ENCODE peak calls at places on chromosome 14, in six cellular contexts. X is psoas muscle, W is GM23338, D is transverse colon, C is thoracic aorta, U is upper lobe of right lung. A is an unnamed sample.

GRCh38 chr14:68367444-68368014 is 425.3 kb downstream of the ZFP36L1 start:
- DNase-seq in X (no peak), W (no peak), D (no peak), C (no peak), U (no peak), A (no peak)

GRCh38 chr14:92456215-92457017 is 57.2 kb upstream of the RIN3 start:
- DNase-seq in X (peak; percentile 53), W (peak; percentile 87), D (peak; percentile 35), C (no peak), U (peak; percentile 81), A (no peak)

GRCh38 chr14:104377256-104377655 is 202.3 kb upstream of the C14orf180 start:
- DNase-seq in X (no peak), W (no peak), D (no peak), C (no peak), U (no peak), A (no peak)

GRCh38 chr14:22088614-22089359 is 415.2 kb upstream of the OR4E1 start:
- DNase-seq in X (no peak), W (no peak), D (no peak), C (no peak), U (no peak), A (no peak)

GRCh38 chr14:104265918-104266642 is 127.7 kb downstream of the KIF26A start:
- DNase-seq in X (no peak), W (no peak), D (no peak), C (no peak), U (peak; percentile 43), A (peak; percentile 44)

GRCh38 chr14:50331596-50331995 is 19.5 kb downstream of the DMAC2L start:
- DNase-seq in X (no peak), W (no peak), D (no peak), C (no peak), U (no peak), A (no peak)

GRCh38 chr14:24982472-24983155 is 67.3 kb downstream of the STXBP6 start:
- DNase-seq in X (no peak), W (no peak), D (no peak), C (no peak), U (no peak), A (no peak)

GRCh38 chr14:101504096-101504948 is 57.0 kb upstream of the DIO3 start:
- DNase-seq in X (no peak), W (no peak), D (peak; percentile 1), C (no peak), U (peak; percentile 59), A (no peak)

GRCh38 chr14:104163541-104163940 is 25.2 kb downstream of the KIF26A start:
- DNase-seq in X (no peak), W (no peak), D (no peak), C (no peak), U (no peak), A (no peak)

GRCh38 chr14:65832431-65833253 is 420.1 kb downstream of the FUT8 start:
- DNase-seq in X (no peak), W (peak; percentile 51), D (no peak), C (no peak), U (no peak), A (no peak)

GRCh38 chr14:68937790-68938514 is 41.1 kb downstream of the ACTN1 start:
- DNase-seq in X (no peak), W (peak; percentile 63), D (peak; percentile 80), C (no peak), U (no peak), A (peak; percentile 83)

GRCh38 chr14:69539631-69540410 is 34.9 kb downstream of the CCDC177 start:
- DNase-seq in X (peak; percentile 41), W (no peak), D (peak; percentile 21), C (no peak), U (peak; percentile 88), A (no peak)

GRCh38 chr14:22801716-22802115 is 13.5 kb downstream of the SLC7A7 start:
- DNase-seq in X (no peak), W (no peak), D (no peak), C (no peak), U (no peak), A (no peak)

GRCh38 chr14:24196071-24197061 is 1.1 kb upstream of the TM9SF1 start:
- DNase-seq in X (no peak), W (peak; percentile 57), D (no peak), C (no peak), U (no peak), A (no peak)

GRCh38 chr14:90132821-90133570 is 71.2 kb downstream of the KCNK13 start:
- DNase-seq in X (no peak), W (no peak), D (no peak), C (no peak), U (no peak), A (no peak)

GRCh38 chr14:21307641-21308040 is 27.8 kb downstream of the RPGRIP1 start:
- DNase-seq in X (no peak), W (no peak), D (no peak), C (no peak), U (no peak), A (no peak)

GRCh38 chr14:91911474-91912032 is 35.9 kb downstream of the FBLN5 start:
- DNase-seq in X (no peak), W (peak; percentile 88), D (peak; percentile 37), C (no peak), U (no peak), A (no peak)

GRCh38 chr14:38257500-38257899 is 1.6 kb upstream of the CLEC14A start:
- DNase-seq in X (no peak), W (no peak), D (no peak), C (no peak), U (no peak), A (no peak)

GRCh38 chr14:65866906-65867305 is 454.4 kb downstream of the FUT8 start:
- DNase-seq in X (no peak), W (no peak), D (peak; percentile 12), C (no peak), U (no peak), A (peak; percentile 10)

GRCh38 chr14:34685819-34686428 is 28.5 kb downstream of the CFL2 start:
- DNase-seq in X (no peak), W (peak; percentile 42), D (no peak), C (no peak), U (no peak), A (no peak)

GRCh38 chr14:100761481-100761880 is 34.8 kb downstream of the DLK1 start:
- DNase-seq in X (no peak), W (no peak), D (no peak), C (no peak), U (no peak), A (no peak)

GRCh38 chr14:88866305-88866704 is 41.9 kb downstream of the TTC8 start:
- DNase-seq in X (no peak), W (peak; percentile 27), D (no peak), C (no peak), U (no peak), A (no peak)

GRCh38 chr14:59622641-59623040 is 46.0 kb upstream of the CCDC175 start:
- DNase-seq in X (no peak), W (no peak), D (no peak), C (no peak), U (no peak), A (no peak)

GRCh38 chr14:55458800-55459577 is 18.6 kb upstream of the TBPL2 start:
- DNase-seq in X (no peak), W (no peak), D (no peak), C (no peak), U (no peak), A (no peak)
- H3K4me3 ChIP-seq in X (no peak overlapping the region), W (no peak overlapping the region), D (no peak overlapping the region), C (no peak overlapping the region), U (no peak overlapping the region), A (no peak overlapping the region)

GRCh38 chr14:95515080-95515489 is 1.4 kb downstream of the SYNE3 start:
- DNase-seq in X (peak; percentile 64), W (peak; percentile 61), D (no peak), C (no peak), U (no peak), A (no peak)

GRCh38 chr14:95514131-95515079 is 2.0 kb downstream of the SYNE3 start:
- DNase-seq in X (no peak), W (peak; percentile 59), D (no peak), C (no peak), U (no peak), A (no peak)

GRCh38 chr14:95510804-95511203 is 5.6 kb downstream of the SYNE3 start:
- DNase-seq in X (no peak), W (peak; percentile 18), D (no peak), C (no peak), U (no peak), A (no peak)

GRCh38 chr14:95511687-95512086 is 4.8 kb downstream of the SYNE3 start:
- DNase-seq in X (no peak), W (no peak), D (no peak), C (no peak), U (no peak), A (no peak)

GRCh38 chr14:95513261-95513660 is 3.2 kb downstream of the SYNE3 start:
- DNase-seq in X (no peak), W (no peak), D (no peak), C (no peak), U (no peak), A (no peak)
- H3K4me1 ChIP-seq in X (peaks cover 55% of the 10 kb centered on the region), W (peaks cover 3% of the 10 kb centered on the region), D (peaks cover 36% of the 10 kb centered on the region), C (peaks cover 53% of the 10 kb centered on the region), U (peaks cover 40% of the 10 kb centered on the region), A (peaks cover 23% of the 10 kb centered on the region)

DNA sequence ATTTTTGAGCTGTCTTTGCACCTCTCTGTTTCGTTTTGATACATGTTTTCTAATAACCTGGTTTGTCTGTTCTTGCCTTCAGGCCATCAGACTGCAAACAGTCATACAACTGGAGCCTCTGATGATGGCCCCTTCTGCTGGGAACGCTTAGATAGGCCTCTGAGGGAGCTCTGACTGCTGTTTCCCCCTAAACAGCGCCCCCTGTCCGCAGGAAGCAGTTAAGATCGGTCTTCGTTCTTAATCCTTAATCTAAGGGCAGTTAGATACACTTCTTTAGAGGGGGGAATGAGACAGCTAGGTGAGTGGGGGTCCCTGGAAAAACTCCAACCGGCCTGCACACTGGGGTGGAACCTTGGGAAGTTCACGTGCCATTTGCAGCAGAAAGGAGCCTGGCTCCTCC is 1338.8 kb upstream of the SEL1L start:
- DNase-seq in X (no peak), W (peak; percentile 77), D (no peak), C (no peak), U (no peak), A (no peak)
- TF ChIP-seq CTCF in X (no peak), W (peak; percentile 85), D (no peak), C (no peak), U (peak; percentile 20), A (no peak)

DNA sequence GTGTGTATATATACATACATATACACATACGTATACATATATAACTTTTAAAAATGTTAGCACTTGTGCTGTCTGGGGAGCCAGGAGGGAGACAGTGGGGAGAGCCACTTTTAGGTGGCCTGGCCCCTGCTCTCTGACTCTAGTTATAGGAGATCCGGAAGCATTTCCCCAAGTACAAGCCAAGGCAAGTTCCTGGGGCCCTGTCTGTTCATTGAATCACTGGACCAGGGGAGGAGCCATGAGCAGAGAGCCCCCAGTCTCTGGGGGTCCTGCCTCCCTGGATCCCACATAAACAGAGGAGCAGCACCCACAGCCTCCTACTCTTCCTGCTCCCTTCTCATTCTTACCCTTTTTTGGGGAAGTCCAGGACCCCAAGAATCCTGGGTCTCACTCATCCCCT is 45.4 kb upstream of the TMED10 start:
- DNase-seq in X (no peak), W (no peak), D (no peak), C (no peak), U (no peak), A (no peak)
- H3K4me3 ChIP-seq in X (no peak overlapping the region), W (peak overlapping the region; percentile 30), D (no peak overlapping the region), C (no peak overlapping the region), U (no peak overlapping the region), A (no peak overlapping the region)

GRCh38 chr14:97975960-97976359 is 1178.8 kb downstream of the VRK1 start:
- DNase-seq in X (no peak), W (no peak), D (no peak), C (no peak), U (no peak), A (no peak)

GRCh38 chr14:97970222-97970621 is 1173.0 kb downstream of the VRK1 start:
- DNase-seq in X (no peak), W (no peak), D (no peak), C (no peak), U (no peak), A (no peak)
- H3K4me1 ChIP-seq in X (no peaks in the 10 kb centered on the region), W (no peaks in the 10 kb centered on the region), D (no peaks in the 10 kb centered on the region), C (peaks cover 2% of the 10 kb centered on the region), U (no peaks in the 10 kb centered on the region), A (no peaks in the 10 kb centered on the region)